ENCODE peak calls at places on chromosome 11, in four cellular contexts. One of them, this sample, is unnamed.
A peak's percentile ranks its signal among the peaks of the same experiment; 100 is the strongest.

GRCh38 chr11:34846467-34846866 is 69.7 kb downstream of the APIP start:
- DNase-seq in neuronal stem cell: no peak
- DNase-seq in H1: no peak
- DNase-seq in IMR-90: no peak
- DNase-seq in this sample: no peak

GRCh38 chr11:127919206-127920000 is 668.0 kb downstream of the ETS1 start:
- DNase-seq in neuronal stem cell: no peak
- DNase-seq in H1: no peak
- DNase-seq in IMR-90: peak; percentile 87
- DNase-seq in this sample: no peak

GRCh38 chr11:119193001-119193400 is 7.7 kb downstream of the NHERF4 start:
- DNase-seq in neuronal stem cell: no peak
- DNase-seq in H1: no peak
- DNase-seq in IMR-90: no peak
- DNase-seq in this sample: no peak

GRCh38 chr11:67434395-67434881 is 3.0 kb downstream of the PTPRCAP start:
- DNase-seq in neuronal stem cell: no peak
- DNase-seq in H1: no peak
- DNase-seq in IMR-90: no peak
- DNase-seq in this sample: no peak

GRCh38 chr11:78801161-78801884 is 226.7 kb upstream of the NARS2 start:
- DNase-seq in neuronal stem cell: no peak
- DNase-seq in H1: no peak
- DNase-seq in IMR-90: peak; percentile 98
- DNase-seq in this sample: peak; percentile 63

GRCh38 chr11:44595964-44596381 is 30.5 kb downstream of the CD82 start:
- DNase-seq in neuronal stem cell: no peak
- DNase-seq in H1: no peak
- DNase-seq in IMR-90: no peak
- DNase-seq in this sample: no peak

GRCh38 chr11:6622261-6623171 is 3.3 kb upstream of the TPP1 start:
- DNase-seq in neuronal stem cell: no peak
- DNase-seq in H1: no peak
- DNase-seq in IMR-90: no peak
- DNase-seq in this sample: no peak

GRCh38 chr11:122176651-122177050 is 60.6 kb upstream of the BLID start:
- DNase-seq in neuronal stem cell: no peak
- DNase-seq in H1: no peak
- DNase-seq in IMR-90: no peak
- DNase-seq in this sample: no peak

GRCh38 chr11:111937859-111938258 is 716 bp downstream of the DIXDC1 start:
- DNase-seq in neuronal stem cell: no peak
- DNase-seq in H1: no peak
- DNase-seq in IMR-90: no peak
- DNase-seq in this sample: peak; percentile 41

GRCh38 chr11:19935507-19935906 is 222.9 kb downstream of the NAV2 start:
- DNase-seq in neuronal stem cell: peak; percentile 83
- DNase-seq in H1: peak; percentile 54
- DNase-seq in IMR-90: peak; percentile 86
- DNase-seq in this sample: peak; percentile 90

GRCh38 chr11:44624761-44625221 is 59.3 kb downstream of the CD82 start:
- DNase-seq in neuronal stem cell: no peak
- DNase-seq in H1: no peak
- DNase-seq in IMR-90: no peak
- DNase-seq in this sample: no peak

GRCh38 chr11:27201454-27202302 is 161.1 kb downstream of the BBOX1 start:
- DNase-seq in neuronal stem cell: no peak
- DNase-seq in H1: no peak
- DNase-seq in IMR-90: peak; percentile 48
- DNase-seq in this sample: no peak

GRCh38 chr11:106031210-106031845 is 9.3 kb upstream of the MSANTD4 start:
- DNase-seq in neuronal stem cell: no peak
- DNase-seq in H1: no peak
- DNase-seq in IMR-90: peak; percentile 35
- DNase-seq in this sample: no peak

GRCh38 chr11:92776676-92777075 is 192.8 kb upstream of the MTNR1B start:
- DNase-seq in neuronal stem cell: no peak
- DNase-seq in H1: no peak
- DNase-seq in IMR-90: no peak
- DNase-seq in this sample: peak; percentile 9

GRCh38 chr11:102138677-102139076 is 28.4 kb downstream of the YAP1 start:
- DNase-seq in neuronal stem cell: no peak
- DNase-seq in H1: no peak
- DNase-seq in IMR-90: peak; percentile 92
- DNase-seq in this sample: no peak

GRCh38 chr11:128156486-128156885 is 430.9 kb downstream of the ETS1 start:
- DNase-seq in neuronal stem cell: no peak
- DNase-seq in H1: no peak
- DNase-seq in IMR-90: no peak
- DNase-seq in this sample: no peak

GRCh38 chr11:7020183-7020917 is at the start of the genes NLRP14 and ZNF214:
- DNase-seq in neuronal stem cell: peak; percentile 95
- DNase-seq in H1: peak; percentile 80
- DNase-seq in IMR-90: peak; percentile 89
- DNase-seq in this sample: peak; percentile 98

GRCh38 chr11:86416494-86416893 is 41.8 kb downstream of the CCDC81 start:
- DNase-seq in neuronal stem cell: no peak
- DNase-seq in H1: no peak
- DNase-seq in IMR-90: peak; percentile 60
- DNase-seq in this sample: no peak

GRCh38 chr11:70398834-70399680 is 728 bp downstream of the CTTN start:
- DNase-seq in neuronal stem cell: no peak
- DNase-seq in H1: no peak
- DNase-seq in IMR-90: no peak
- DNase-seq in this sample: no peak

GRCh38 chr11:64560139-64560771 is 30.8 kb upstream of the SLC22A12 start:
- DNase-seq in neuronal stem cell: no peak
- DNase-seq in H1: no peak
- DNase-seq in IMR-90: no peak
- DNase-seq in this sample: peak; percentile 55

GRCh38 chr11:65395961-65396530 is 9.6 kb downstream of the FRMD8 start:
- DNase-seq in neuronal stem cell: no peak
- DNase-seq in H1: no peak
- DNase-seq in IMR-90: no peak
- DNase-seq in this sample: no peak

GRCh38 chr11:10366568-10367331 is 61.9 kb downstream of the ADM start:
- DNase-seq in neuronal stem cell: peak; percentile 58
- DNase-seq in H1: peak; percentile 90
- DNase-seq in IMR-90: peak; percentile 98
- DNase-seq in this sample: peak; percentile 96

GRCh38 chr11:8794677-8795103 is 112.1 kb downstream of the RPL27A start:
- DNase-seq in neuronal stem cell: no peak
- DNase-seq in H1: no peak
- DNase-seq in IMR-90: no peak
- DNase-seq in this sample: peak; percentile 63

GRCh38 chr11:114059278-114059983 is at the start of gene ZBTB16:
- DNase-seq in neuronal stem cell: peak; percentile 84
- DNase-seq in H1: peak; percentile 61
- DNase-seq in IMR-90: no peak
- DNase-seq in this sample: peak; percentile 79
- H2BK15ac ChIP-seq in neuronal stem cell: peak within 1 kb of the TSS; percentile 86
- H2BK15ac ChIP-seq in H1: no peak within 1 kb of the TSS
- H2BK15ac ChIP-seq in IMR-90: no peak within 1 kb of the TSS
- H2BK15ac ChIP-seq in this sample: no peak within 1 kb of the TSS

GRCh38 chr11:61555051-61555969 is 25.6 kb downstream of the SYT7 start:
- DNase-seq in neuronal stem cell: peak; percentile 83
- DNase-seq in H1: no peak
- DNase-seq in IMR-90: no peak
- DNase-seq in this sample: no peak
- H3K4me3 ChIP-seq in neuronal stem cell: peak overlapping the region; percentile 69
- H3K4me3 ChIP-seq in H1: peak overlapping the region; percentile 62
- H3K4me3 ChIP-seq in IMR-90: no peak overlapping the region
- H3K4me3 ChIP-seq in this sample: no peak overlapping the region

GRCh38 chr11:16613401-16614381 is 124.8 kb upstream of the C11orf58 start:
- DNase-seq in neuronal stem cell: peak; percentile 93
- DNase-seq in H1: peak; percentile 85
- DNase-seq in IMR-90: peak; percentile 83
- DNase-seq in this sample: peak; percentile 94
- H4K8ac ChIP-seq in neuronal stem cell: no peak overlapping the region
- H4K8ac ChIP-seq in H1: no peak overlapping the region
- H4K8ac ChIP-seq in IMR-90: peak overlapping the region; percentile 48
- H4K8ac ChIP-seq in this sample: no peak overlapping the region

DNA sequence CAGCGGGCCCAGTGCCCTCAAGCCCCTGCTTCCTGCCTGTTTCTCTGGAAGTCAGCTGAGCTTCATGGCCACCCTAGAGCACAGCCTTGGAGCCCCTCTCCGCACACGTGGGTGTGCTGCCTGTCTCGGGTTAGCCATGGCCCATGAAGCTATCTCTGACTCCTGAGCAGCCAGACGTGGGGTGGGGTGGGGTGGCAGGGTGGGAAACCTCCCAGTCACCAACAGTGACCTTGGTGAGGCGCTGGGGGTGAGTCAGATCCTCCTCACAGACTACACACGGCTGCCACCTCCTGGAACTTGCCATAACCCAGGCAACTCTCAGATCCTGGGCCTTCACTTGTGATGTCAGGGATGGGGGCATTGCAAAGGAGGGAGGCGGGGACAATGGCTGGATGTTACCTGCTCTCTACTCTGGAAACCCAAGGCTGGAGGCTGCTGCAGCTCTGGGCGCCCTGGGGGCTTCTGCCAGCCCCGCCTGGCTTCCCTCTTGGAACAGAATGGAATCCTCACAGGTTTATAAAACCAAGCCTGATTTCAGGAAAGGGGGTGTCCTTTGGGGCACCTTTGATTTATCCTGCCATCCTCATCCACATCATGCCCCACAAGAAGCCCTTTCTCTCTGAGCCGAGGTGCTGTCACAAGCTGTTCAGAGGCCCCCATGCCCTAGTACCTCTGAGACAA is 88.4 kb downstream of the SNX19 start:
- DNase-seq in neuronal stem cell: peak; percentile 40
- DNase-seq in H1: peak; percentile 66
- DNase-seq in IMR-90: peak; percentile 82
- DNase-seq in this sample: peak; percentile 96
- H2BK15ac ChIP-seq in neuronal stem cell: no peak overlapping the region
- H2BK15ac ChIP-seq in H1: no peak overlapping the region
- H2BK15ac ChIP-seq in IMR-90: peak overlapping the region; percentile 76
- H2BK15ac ChIP-seq in this sample: no peak overlapping the region

GRCh38 chr11:129268371-129268770 is 76.2 kb upstream of the ARHGAP32 start:
- DNase-seq in neuronal stem cell: no peak
- DNase-seq in H1: no peak
- DNase-seq in IMR-90: no peak
- DNase-seq in this sample: no peak
- H3K4me3 ChIP-seq in neuronal stem cell: no peak overlapping the region
- H3K4me3 ChIP-seq in H1: no peak overlapping the region
- H3K4me3 ChIP-seq in IMR-90: no peak overlapping the region
- H3K4me3 ChIP-seq in this sample: no peak overlapping the region